ENCODE peak calls at places on chromosomes 2 and 18, in eight cellular contexts. X, F, I, O, J, P, E and A are unnamed samples. For H3K9me3, the result is how much of the 10 kb centered on the place peaks cover.

GRCh38 chr2:112482309-112483046 is 522 bp downstream of the TTL start:
- DNase-seq in X (no peak), F (no peak), I (peak), O (no peak), J (peak), P (no peak), E (peak), A (peak)

GRCh38 chr2:20223345-20224190 is 1.4 kb downstream of the SDC1 start:
- DNase-seq in X (no peak), F (no peak), I (peak), O (no peak), J (no peak), P (no peak), E (peak), A (no peak)

GRCh38 chr18:77899972-77900754 is 650.5 kb downstream of the GALR1 start:
- DNase-seq in X (no peak), F (peak), I (no peak), O (no peak), J (peak), P (no peak), E (peak), A (peak)

GRCh38 chr2:174561283-174562275 is 36.0 kb downstream of the WIPF1 start:
- DNase-seq in X (peak), F (no peak), I (no peak), O (no peak), J (no peak), P (no peak), E (peak), A (peak)

GRCh38 chr2:22855761-22856184 is 529.2 kb upstream of the KLHL29 start:
- DNase-seq in X (no peak), F (no peak), I (no peak), O (no peak), J (no peak), P (no peak), E (no peak), A (no peak)

GRCh38 chr18:676069-676468 is 18.6 kb downstream of the TYMS start:
- DNase-seq in X (no peak), F (no peak), I (no peak), O (no peak), J (no peak), P (no peak), E (no peak), A (no peak)

GRCh38 chr18:6605115-6605869 is 124.2 kb upstream of the ARHGAP28 start:
- DNase-seq in X (no peak), F (no peak), I (no peak), O (no peak), J (no peak), P (no peak), E (no peak), A (no peak)

GRCh38 chr2:213253162-213253561 is 31.1 kb upstream of the SPAG16 start:
- DNase-seq in X (no peak), F (no peak), I (no peak), O (no peak), J (no peak), P (no peak), E (no peak), A (no peak)

GRCh38 chr2:19914266-19914975 is 12.6 kb upstream of the TTC32 start:
- DNase-seq in X (no peak), F (no peak), I (no peak), O (no peak), J (no peak), P (no peak), E (no peak), A (no peak)

GRCh38 chr18:55095579-55095978 is 136.3 kb upstream of the CCDC68 start:
- DNase-seq in X (no peak), F (no peak), I (no peak), O (no peak), J (no peak), P (no peak), E (no peak), A (no peak)

GRCh38 chr2:206556357-206556949 is 85.8 kb upstream of the FAM237A start:
- DNase-seq in X (peak), F (peak), I (peak), O (no peak), J (no peak), P (no peak), E (peak), A (peak)

GRCh38 chr2:100260712-100261620 is 61.3 kb downstream of the LONRF2 start:
- DNase-seq in X (peak), F (peak), I (peak), O (no peak), J (no peak), P (no peak), E (peak), A (peak)

GRCh38 chr2:190685348-190685747 is 36.5 kb downstream of the NAB1 start:
- DNase-seq in X (no peak), F (no peak), I (no peak), O (no peak), J (no peak), P (no peak), E (no peak), A (no peak)

GRCh38 chr18:22650247-22650646 is 232.5 kb upstream of the CTAGE1 start:
- DNase-seq in X (no peak), F (no peak), I (no peak), O (no peak), J (no peak), P (no peak), E (no peak), A (no peak)

GRCh38 chr2:122019729-122020128 is 264.3 kb downstream of the TSN start:
- DNase-seq in X (no peak), F (no peak), I (no peak), O (no peak), J (no peak), P (no peak), E (no peak), A (peak)

GRCh38 chr18:11570073-11570588 is 39.3 kb upstream of the SLC35G4 start:
- DNase-seq in X (no peak), F (no peak), I (no peak), O (no peak), J (no peak), P (no peak), E (no peak), A (no peak)

GRCh38 chr2:201733544-201733943 is 35.1 kb upstream of the MPP4 start:
- DNase-seq in X (no peak), F (peak), I (no peak), O (no peak), J (no peak), P (no peak), E (peak), A (no peak)

GRCh38 chr2:53131416-53131815 is 636.2 kb upstream of the CHAC2 start:
- DNase-seq in X (no peak), F (no peak), I (peak), O (no peak), J (no peak), P (no peak), E (peak), A (no peak)

GRCh38 chr18:629303-630150 is 27.9 kb upstream of the TYMS start:
- DNase-seq in X (no peak), F (no peak), I (no peak), O (no peak), J (no peak), P (no peak), E (peak), A (no peak)

GRCh38 chr2:180015951-180016709 is 9.0 kb upstream of the CWC22 start:
- DNase-seq in X (peak), F (no peak), I (peak), O (no peak), J (no peak), P (no peak), E (peak), A (no peak)

GRCh38 chr2:148654414-148654813 is 9.9 kb downstream of the EPC2 start:
- DNase-seq in X (no peak), F (no peak), I (no peak), O (no peak), J (no peak), P (no peak), E (no peak), A (no peak)

GRCh38 chr18:48136544-48137353 is 206.3 kb upstream of the SMAD2 start:
- DNase-seq in X (no peak), F (no peak), I (no peak), O (no peak), J (no peak), P (no peak), E (no peak), A (peak)

GRCh38 chr2:23824777-23825212 is 102.1 kb downstream of the ATAD2B start:
- DNase-seq in X (no peak), F (peak), I (peak), O (peak), J (no peak), P (no peak), E (peak), A (peak)

GRCh38 chr18:56068030-56068671 is 480.2 kb upstream of the TCF4 start:
- DNase-seq in X (peak), F (no peak), I (peak), O (no peak), J (no peak), P (no peak), E (peak), A (no peak)

GRCh38 chr2:43343573-43344304 is 117.3 kb upstream of the ZFP36L2 start:
- DNase-seq in X (peak), F (no peak), I (peak), O (no peak), J (no peak), P (peak), E (peak), A (no peak)

GRCh38 chr2:159206736-159207380 is 79.6 kb downstream of the WDSUB1 start:
- DNase-seq in X (no peak), F (no peak), I (no peak), O (no peak), J (no peak), P (no peak), E (no peak), A (no peak)
- H3K9me3 ChIP-seq in X (under half), F (under half), I (under half), O (under half), J (under half), P (under half), E (under half), A (under half)

GRCh38 chr2:197233473-197233872 is 77.1 kb downstream of the ANKRD44 start:
- DNase-seq in X (no peak), F (no peak), I (no peak), O (no peak), J (no peak), P (no peak), E (no peak), A (no peak)
- H3K27ac ChIP-seq in X (no peak), F (no peak), I (no peak), O (no peak), J (no peak), P (no peak), E (no peak), A (no peak)

DNA sequence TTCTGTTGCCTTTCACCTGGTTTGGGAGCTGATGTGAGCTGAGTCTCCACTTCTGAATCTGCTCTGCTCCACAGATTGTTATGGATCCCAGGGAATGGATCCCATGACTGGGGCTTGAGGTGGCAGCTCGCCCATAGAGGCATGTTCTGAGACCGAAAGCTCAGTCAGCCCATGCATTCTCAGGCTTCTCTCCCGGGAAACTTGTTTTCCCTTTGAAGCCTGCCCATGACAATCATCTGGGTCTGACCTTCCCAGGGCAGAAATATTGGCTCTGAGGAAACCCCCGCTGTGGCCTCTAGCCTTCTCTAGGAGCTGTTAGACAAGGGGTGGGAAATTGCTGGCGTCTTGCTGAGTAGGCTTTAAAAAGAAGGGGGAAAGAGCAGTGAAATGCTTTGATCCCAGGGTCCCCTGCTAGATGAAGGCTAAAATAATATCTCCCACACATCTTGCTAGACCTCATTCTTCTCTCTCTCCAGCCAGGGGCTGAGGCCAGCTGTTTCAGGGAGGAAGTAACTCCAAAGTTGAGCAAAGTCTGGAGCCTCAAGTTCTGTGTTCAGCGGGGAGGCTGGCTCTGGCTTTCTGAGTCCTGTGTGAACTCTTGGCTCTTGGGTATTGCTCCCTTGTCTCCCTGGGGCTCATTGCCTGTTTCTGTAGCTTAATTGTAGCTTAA is 2.0 kb downstream of the VAMP8 start:
- DNase-seq in X (no peak), F (no peak), I (no peak), O (no peak), J (no peak), P (no peak), E (no peak), A (no peak)
- H3K4me3 ChIP-seq in X (no peak), F (peak), I (no peak), O (peak), J (peak), P (no peak), E (no peak), A (peak)

GRCh38 chr2:104598636-104599035 is 255.3 kb upstream of the POU3F3 start:
- DNase-seq in X (no peak), F (no peak), I (no peak), O (no peak), J (no peak), P (no peak), E (no peak), A (no peak)

GRCh38 chr2:104597942-104598341 is 256.0 kb upstream of the POU3F3 start:
- DNase-seq in X (no peak), F (no peak), I (no peak), O (no peak), J (no peak), P (no peak), E (no peak), A (no peak)

GRCh38 chr2:104599802-104600510 is 254.0 kb upstream of the POU3F3 start:
- DNase-seq in X (no peak), F (no peak), I (no peak), O (no peak), J (no peak), P (no peak), E (peak), A (no peak)

DNA sequence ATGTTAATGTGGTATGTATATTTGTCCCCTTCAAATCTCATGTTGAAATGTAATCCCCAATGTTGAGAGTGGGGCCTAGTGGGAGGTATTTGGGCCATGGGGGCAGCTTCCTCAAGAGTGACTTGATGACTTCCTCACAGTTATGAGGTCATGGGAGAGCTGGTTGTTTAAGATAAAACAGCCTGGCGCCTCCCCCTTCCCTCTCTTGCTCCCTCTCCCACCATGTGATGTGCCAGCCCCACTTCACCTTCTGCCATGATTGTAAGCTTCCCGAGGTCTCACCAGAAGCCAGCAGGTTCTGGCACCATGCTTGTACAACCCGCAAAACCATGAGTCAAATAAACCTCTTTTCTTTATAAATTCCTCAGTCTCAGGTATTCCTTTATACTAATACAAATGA is 258.3 kb upstream of the POU3F3 start:
- DNase-seq in X (no peak), F (no peak), I (no peak), O (no peak), J (no peak), P (no peak), E (no peak), A (no peak)
- H3K9me3 ChIP-seq in X (under half), F (under half), I (under half), O (under half), J (under half), P (under half), E (under half), A (under half)

GRCh38 chr2:47302308-47302707 is 100.6 kb upstream of the MSH2 start:
- DNase-seq in X (no peak), F (no peak), I (no peak), O (no peak), J (no peak), P (no peak), E (no peak), A (no peak)

GRCh38 chr2:47300609-47301276 is 102.2 kb upstream of the MSH2 start:
- DNase-seq in X (no peak), F (no peak), I (no peak), O (peak), J (no peak), P (no peak), E (no peak), A (no peak)

GRCh38 chr2:47301731-47302130 is 101.2 kb upstream of the MSH2 start:
- DNase-seq in X (no peak), F (no peak), I (no peak), O (no peak), J (no peak), P (no peak), E (no peak), A (no peak)

GRCh38 chr2:47300081-47300480 is 102.9 kb upstream of the MSH2 start:
- DNase-seq in X (no peak), F (no peak), I (no peak), O (no peak), J (no peak), P (no peak), E (no peak), A (no peak)

DNA sequence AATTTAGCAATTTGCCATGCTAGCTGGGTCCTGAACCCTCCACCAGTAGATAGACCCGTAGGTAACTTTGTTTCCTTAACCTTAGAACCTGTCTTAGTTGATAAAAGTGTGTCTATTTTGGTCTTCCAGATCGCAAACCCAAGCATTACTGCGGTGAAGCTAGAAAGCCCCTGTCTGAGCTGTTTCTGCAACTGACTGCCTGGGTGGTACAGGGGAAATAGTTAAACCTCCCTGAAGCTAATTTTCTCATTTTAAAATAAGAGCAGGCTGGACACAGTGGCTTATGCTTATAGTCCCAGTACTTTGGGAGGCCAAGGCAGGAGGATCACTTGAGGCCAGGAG is 101.7 kb upstream of the MSH2 start:
- DNase-seq in X (no peak), F (no peak), I (no peak), O (peak), J (no peak), P (no peak), E (no peak), A (no peak)
- H3K27ac ChIP-seq in X (no peak), F (no peak), I (no peak), O (peak), J (no peak), P (no peak), E (no peak), A (peak)

GRCh38 chr2:37306024-37306423 is 18.6 kb downstream of the PRKD3 start:
- DNase-seq in X (no peak), F (no peak), I (no peak), O (no peak), J (no peak), P (no peak), E (no peak), A (peak)
- H3K4me3 ChIP-seq in X (no peak), F (no peak), I (no peak), O (no peak), J (no peak), P (no peak), E (no peak), A (no peak)

GRCh38 chr18:38940475-38940862 is 1374.9 kb upstream of the CELF4 start:
- DNase-seq in X (no peak), F (no peak), I (no peak), O (no peak), J (no peak), P (no peak), E (no peak), A (no peak)

GRCh38 chr18:38940863-38941531 is 1375.4 kb upstream of the CELF4 start:
- DNase-seq in X (no peak), F (peak), I (peak), O (peak), J (peak), P (no peak), E (peak), A (peak)

GRCh38 chr18:38948436-38948835 is 1382.8 kb upstream of the CELF4 start:
- DNase-seq in X (no peak), F (no peak), I (no peak), O (no peak), J (no peak), P (no peak), E (no peak), A (no peak)

GRCh38 chr18:38944446-38945024 is 1378.9 kb upstream of the CELF4 start:
- DNase-seq in X (no peak), F (no peak), I (no peak), O (no peak), J (no peak), P (no peak), E (no peak), A (no peak)
- H3K9me3 ChIP-seq in X (under half), F (under half), I (under half), O (under half), J (under half), P (under half), E (under half), A (under half)

GRCh38 chr2:55228224-55228563 is 3.9 kb downstream of the CLHC1 start:
- DNase-seq in X (no peak), F (no peak), I (no peak), O (no peak), J (no peak), P (no peak), E (no peak), A (no peak)

GRCh38 chr2:55223958-55224760 is 7.9 kb downstream of the CLHC1 start:
- DNase-seq in X (no peak), F (no peak), I (no peak), O (no peak), J (no peak), P (no peak), E (no peak), A (no peak)

GRCh38 chr2:55229221-55229620 is 2.9 kb downstream of the CLHC1 start:
- DNase-seq in X (no peak), F (no peak), I (no peak), O (no peak), J (no peak), P (no peak), E (no peak), A (no peak)

GRCh38 chr2:55225481-55226020 is 6.5 kb downstream of the CLHC1 start:
- DNase-seq in X (no peak), F (no peak), I (no peak), O (no peak), J (no peak), P (no peak), E (no peak), A (no peak)

DNA sequence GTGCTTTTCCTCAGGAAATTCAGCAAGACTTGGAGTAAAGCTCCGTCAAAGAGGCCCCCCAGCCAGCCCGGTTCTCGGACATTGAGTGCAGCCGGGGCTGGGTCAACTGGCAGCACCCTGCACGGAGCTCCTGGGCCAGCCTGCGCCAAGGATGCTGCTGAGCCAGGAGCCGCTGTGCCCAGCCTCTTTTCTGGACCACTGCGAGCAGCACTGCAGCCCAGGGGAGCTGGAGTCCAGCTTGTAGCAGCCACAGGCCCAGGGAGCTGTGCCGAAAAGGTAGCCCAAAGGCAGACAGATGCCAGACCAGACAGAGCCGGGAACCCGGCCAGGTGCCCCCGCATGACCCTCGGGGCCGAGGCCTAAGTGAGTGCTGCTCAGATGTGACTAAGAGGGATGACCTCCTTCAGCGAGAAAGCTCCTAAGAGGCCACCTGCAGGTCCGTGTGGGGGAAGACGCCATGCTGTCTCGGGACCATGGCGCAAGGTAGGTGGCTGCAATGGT is 7.3 kb downstream of the CLHC1 start:
- DNase-seq in X (no peak), F (no peak), I (no peak), O (no peak), J (no peak), P (no peak), E (no peak), A (no peak)
- H3K27ac ChIP-seq in X (no peak), F (peak), I (no peak), O (no peak), J (no peak), P (peak), E (no peak), A (no peak)

DNA sequence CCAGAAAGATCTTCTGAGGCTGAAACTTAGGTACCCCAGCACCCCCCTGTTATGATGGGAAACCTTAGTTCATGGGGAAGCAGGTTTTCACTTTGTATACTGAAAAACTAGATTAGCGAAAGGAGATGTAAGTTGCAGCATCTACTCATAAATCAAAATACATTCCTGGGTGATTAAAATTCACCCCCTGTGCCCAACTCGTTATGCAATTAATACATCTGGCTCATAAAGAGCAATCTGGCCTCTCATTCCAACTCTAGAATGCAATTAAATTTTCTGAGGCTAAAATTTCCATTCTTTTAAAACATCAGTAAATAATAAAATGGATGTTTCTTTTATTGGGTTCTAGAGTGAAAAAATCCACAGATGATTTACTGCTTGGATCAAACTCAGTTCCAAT is 110.9 kb upstream of the BZW1 start:
- DNase-seq in X (no peak), F (no peak), I (no peak), O (no peak), J (no peak), P (no peak), E (no peak), A (no peak)
- H3K4me3 ChIP-seq in X (no peak), F (no peak), I (no peak), O (no peak), J (no peak), P (no peak), E (no peak), A (no peak)